ENCODE peak calls at places on chromosomes 6 and 20, in five cellular contexts. M is stomach, X is H1, V is mucosa of gallbladder, I is H4. T is an unnamed sample.

GRCh38 chr20:58870293-58871014 is 17.9 kb downstream of the GNAS start:
- DNase-seq in M (peak; percentile 79), X (no peak), V (peak; percentile 69), I (peak; percentile 53), T (peak; percentile 66)

GRCh38 chr6:10511477-10511876 is 9.7 kb upstream of the GCNT2 start:
- DNase-seq in M (no peak), X (no peak), V (no peak), I (no peak), T (no peak)

GRCh38 chr6:157107915-157108651 is 215.2 kb downstream of the TMEM242 start:
- DNase-seq in M (no peak), X (no peak), V (no peak), I (peak; percentile 27), T (no peak)

GRCh38 chr20:19021406-19022117 is 190.9 kb upstream of the SLC24A3 start:
- DNase-seq in M (no peak), X (no peak), V (peak; percentile 3), I (no peak), T (peak; percentile 24)

GRCh38 chr6:1153696-1154245 is 158.1 kb upstream of the FOXQ1 start:
- DNase-seq in M (no peak), X (no peak), V (no peak), I (no peak), T (no peak)

GRCh38 chr6:166005846-166006592 is 161.6 kb downstream of the TBXT start:
- DNase-seq in M (peak; percentile 48), X (no peak), V (peak; percentile 63), I (peak; percentile 47), T (no peak)

GRCh38 chr6:71349395-71349794 is 60.8 kb downstream of the OGFRL1 start:
- DNase-seq in M (no peak), X (no peak), V (no peak), I (peak; percentile 15), T (no peak)

GRCh38 chr6:37242429-37243052 is 15.0 kb upstream of the TBC1D22B start:
- DNase-seq in M (no peak), X (no peak), V (peak; percentile 41), I (peak; percentile 87), T (no peak)

GRCh38 chr6:122400121-122400450 is 634 bp downstream of the HSF2 start:
- DNase-seq in M (no peak), X (no peak), V (no peak), I (no peak), T (peak; percentile 42)

GRCh38 chr6:138371720-138372119 is 6.0 kb upstream of the SMIM28 start:
- DNase-seq in M (no peak), X (no peak), V (peak; percentile 37), I (no peak), T (no peak)

GRCh38 chr6:13395272-13396237 is 67.2 kb upstream of the TBC1D7 start:
- DNase-seq in M (peak; percentile 92), X (no peak), V (peak; percentile 81), I (peak; percentile 54), T (peak; percentile 80)

GRCh38 chr6:145685932-145686331 is 49.4 kb downstream of the EPM2A start:
- DNase-seq in M (no peak), X (no peak), V (no peak), I (no peak), T (no peak)

GRCh38 chr6:161137839-161138544 is 135.9 kb downstream of the AGPAT4 start:
- DNase-seq in M (no peak), X (no peak), V (no peak), I (no peak), T (no peak)

GRCh38 chr6:170024940-170025339 is 265.9 kb downstream of the DLL1 start:
- DNase-seq in M (peak; percentile 47), X (no peak), V (peak; percentile 84), I (peak; percentile 68), T (no peak)

GRCh38 chr6:13923527-13924145 is 1.1 kb upstream of the RNF182 start:
- DNase-seq in M (no peak), X (no peak), V (no peak), I (no peak), T (no peak)

GRCh38 chr20:50146732-50147662 is 6.5 kb downstream of the PEDS1 start:
- DNase-seq in M (peak; percentile 66), X (no peak), V (peak; percentile 62), I (no peak), T (peak; percentile 84)

GRCh38 chr6:27591660-27592059 is 118.8 kb upstream of the ZNF184 start:
- DNase-seq in M (no peak), X (no peak), V (no peak), I (peak; percentile 58), T (no peak)

GRCh38 chr6:121093928-121094327 is 240.4 kb downstream of the TBC1D32 start:
- DNase-seq in M (no peak), X (no peak), V (no peak), I (no peak), T (no peak)

GRCh38 chr6:21946298-21946783 is 350.5 kb downstream of the PRL start:
- DNase-seq in M (no peak), X (no peak), V (no peak), I (peak; percentile 97), T (no peak)

GRCh38 chr6:161432546-161432945 is 158.7 kb upstream of the AGPAT4 start:
- DNase-seq in M (no peak), X (no peak), V (no peak), I (no peak), T (no peak)

GRCh38 chr6:52164319-52165094 is 21.7 kb upstream of the IL17A start:
- DNase-seq in M (no peak), X (no peak), V (no peak), I (no peak), T (no peak)

GRCh38 chr6:9647043-9647520 is 767.8 kb downstream of the TFAP2A start:
- DNase-seq in M (no peak), X (no peak), V (no peak), I (no peak), T (no peak)

GRCh38 chr6:133774356-133774755 is 114.6 kb upstream of the TCF21 start:
- DNase-seq in M (no peak), X (no peak), V (no peak), I (peak; percentile 15), T (no peak)

GRCh38 chr6:152267967-152268845 is 369.0 kb downstream of the SYNE1 start:
- DNase-seq in M (no peak), X (no peak), V (no peak), I (no peak), T (no peak)

GRCh38 chr6:155519339-155519738 is 63.7 kb upstream of the NOX3 start:
- DNase-seq in M (no peak), X (no peak), V (no peak), I (no peak), T (no peak)

GRCh38 chr20:59825563-59825920 is 107.9 kb downstream of the SYCP2 start:
- DNase-seq in M (no peak), X (no peak), V (no peak), I (no peak), T (no peak)

GRCh38 chr6:21987501-21987957 is 309.3 kb downstream of the PRL start:
- DNase-seq in M (peak; percentile 44), X (no peak), V (peak; percentile 87), I (peak; percentile 96), T (peak; percentile 81)

GRCh38 chr6:20447581-20448132 is 46.0 kb downstream of the E2F3 start:
- DNase-seq in M (no peak), X (no peak), V (no peak), I (no peak), T (no peak)

GRCh38 chr6:23420659-23421350 is 705.2 kb upstream of the NRSN1 start:
- DNase-seq in M (no peak), X (no peak), V (no peak), I (no peak), T (no peak)

GRCh38 chr6:10720229-10720959 is 2.5 kb upstream of the TMEM14C start:
- DNase-seq in M (peak; percentile 36), X (no peak), V (peak; percentile 37), I (no peak), T (peak; percentile 69)

GRCh38 chr6:42199106-42199981 is 4.6 kb upstream of the GUCA1B start:
- DNase-seq in M (no peak), X (no peak), V (no peak), I (peak; percentile 34), T (no peak)

GRCh38 chr6:37204014-37204751 is 34.2 kb downstream of the PIM1 start:
- DNase-seq in M (peak; percentile 56), X (no peak), V (peak; percentile 67), I (peak; percentile 46), T (no peak)

GRCh38 chr20:63627129-63627699 is 313 bp upstream of the GMEB2 start:
- DNase-seq in M (peak; percentile 96), X (peak; percentile 54), V (peak; percentile 95), I (peak; percentile 88), T (peak; percentile 96)

GRCh38 chr6:33298773-33299236 is at the start of gene RGL2:
- DNase-seq in M (peak; percentile 83), X (no peak), V (peak; percentile 78), I (peak; percentile 37), T (peak; percentile 89)

GRCh38 chr6:27145731-27146455 is 101.6 kb upstream of the PRSS16 start:
- DNase-seq in M (peak; percentile 73), X (no peak), V (peak; percentile 87), I (peak; percentile 94), T (peak; percentile 88)

GRCh38 chr6:119152187-119152586 is 73.7 kb upstream of the FAM184A start:
- DNase-seq in M (no peak), X (no peak), V (no peak), I (no peak), T (no peak)

GRCh38 chr6:157602521-157603288 is 220.3 kb upstream of the SNX9 start:
- DNase-seq in M (no peak), X (no peak), V (no peak), I (no peak), T (peak; percentile 38)

T was measured in ureter.